ENCODE peak calls at places on chromosomes 6 and 20, in four cellular contexts. L, P, D and Z are unnamed samples.
A peak's percentile ranks its signal among the peaks of the same experiment; 100 is the strongest.

GRCh38 chr6:88636871-88637270 is 326.5 kb downstream of the RNGTT start:
- DNase-seq in L (no peak), D (no peak), P (no peak), Z (no peak)

GRCh38 chr6:45132683-45133294 is 195.3 kb upstream of the RUNX2 start:
- DNase-seq in L (no peak), P (no peak), D (no peak), Z (no peak)

GRCh38 chr20:19539191-19539590 is 218.9 kb upstream of the RIN2 start:
- DNase-seq in P (no peak), L (peak; percentile 23), D (no peak), Z (no peak)

GRCh38 chr6:54694928-54695532 is 151.5 kb upstream of the FAM83B start:
- DNase-seq in D (no peak), P (no peak), L (no peak), Z (no peak)

GRCh38 chr6:14499804-14500203 is 382.2 kb downstream of the CD83 start:
- DNase-seq in L (no peak), P (no peak), D (no peak), Z (no peak)

GRCh38 chr6:157314705-157315321 is 8.5 kb downstream of the TMEM242 start:
- DNase-seq in L (no peak), D (peak; percentile 69), P (no peak), Z (no peak)

GRCh38 chr6:166173292-166173951 is 5.8 kb upstream of the TBXT start:
- DNase-seq in L (no peak), D (no peak), P (no peak), Z (no peak)

GRCh38 chr20:18628330-18628941 is 40.6 kb downstream of the DTD1 start:
- DNase-seq in P (no peak), D (no peak), L (no peak), Z (no peak)

DNA sequence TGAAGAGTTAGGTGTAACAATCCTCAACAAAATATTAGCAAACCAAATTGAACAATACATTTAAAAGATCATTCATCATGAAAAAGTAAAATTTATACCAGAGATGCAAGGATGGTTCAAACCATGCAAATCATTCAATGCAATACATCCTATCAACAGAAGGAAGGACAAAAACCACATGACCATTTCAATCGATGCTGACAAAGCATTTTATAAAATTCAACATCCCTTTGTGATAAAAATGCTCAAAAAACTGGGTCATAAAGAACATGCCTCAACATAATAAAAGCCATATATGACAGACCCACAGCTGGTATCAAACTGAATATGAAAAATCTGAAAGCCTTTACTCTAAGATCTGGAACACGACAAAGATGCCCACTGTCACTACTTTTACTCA is 490.3 kb upstream of the IRAK1BP1 start:
- DNase-seq in D (no peak), P (no peak), L (no peak), Z (no peak)
- TF ChIP-seq CTCF in D (no peak), P (no peak), L (no peak), Z (no peak)

GRCh38 chr20:56522311-56522710 is 2.2 kb upstream of the FAM209A start:
- DNase-seq in P (no peak), L (no peak), D (no peak), Z (no peak)

DNA sequence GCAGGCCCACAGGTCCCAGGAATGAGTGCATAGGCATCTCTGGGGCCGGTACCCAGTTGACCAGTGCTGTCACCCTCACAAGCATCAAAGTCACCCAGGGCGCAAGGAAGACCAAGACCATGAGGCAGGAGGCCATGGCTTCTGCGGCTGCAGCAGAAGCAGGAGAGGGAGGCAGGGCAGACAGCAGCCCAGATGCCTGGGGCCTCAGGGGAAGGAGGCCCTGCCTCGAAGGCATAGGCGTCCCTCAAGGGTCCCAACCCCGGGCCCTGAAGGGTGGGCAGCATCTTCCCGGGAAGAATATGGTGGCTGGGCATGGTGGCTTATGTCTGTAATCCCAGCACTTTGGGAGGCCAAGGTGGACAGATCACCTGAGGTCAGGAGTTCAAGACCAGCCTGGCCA is 3.0 kb downstream of the FAM209A start:
- DNase-seq in P (no peak), D (no peak), L (no peak), Z (no peak)
- H3K4me1 ChIP-seq in P (no peaks in the 10 kb centered on the region), D (no peaks in the 10 kb centered on the region), L (no peaks in the 10 kb centered on the region), Z (no peaks in the 10 kb centered on the region)

GRCh38 chr20:48478806-48479550 is 348.8 kb downstream of the PREX1 start:
- DNase-seq in D (no peak), L (no peak), P (no peak), Z (no peak)
- H3K27me3 ChIP-seq in D (peaks cover 19% of the 10 kb centered on the region), L (no peaks in the 10 kb centered on the region), P (peaks cover 4% of the 10 kb centered on the region), Z (peaks cover 8% of the 10 kb centered on the region)

GRCh38 chr6:16824804-16825777 is 63.8 kb upstream of the ATXN1 start:
- DNase-seq in P (no peak), L (no peak), D (no peak), Z (no peak)
- TF ChIP-seq CTCF in P (no peak), L (no peak), D (no peak), Z (no peak)